ENCODE peak calls at places on chromosome 9, in five cellular contexts. One of them, this sample, is unnamed.

GRCh38 chr9:134534661-134535080 is 106.9 kb upstream of the COL5A1 start:
- DNase-seq in brain microvascular endothelial cell: no peak
- DNase-seq in left ventricle myocardium inferior: peak
- DNase-seq in HCT116: no peak
- DNase-seq in IMR-90: peak
- DNase-seq in this sample: peak

GRCh38 chr9:132044176-132044880 is 35.3 kb downstream of the MED27 start:
- DNase-seq in IMR-90: peak
- DNase-seq in left ventricle myocardium inferior: no peak
- DNase-seq in brain microvascular endothelial cell: no peak
- DNase-seq in HCT116: no peak
- DNase-seq in this sample: no peak

GRCh38 chr9:84697494-84698114 is 28.1 kb downstream of the NTRK2 start:
- DNase-seq in HCT116: peak
- DNase-seq in left ventricle myocardium inferior: peak
- DNase-seq in brain microvascular endothelial cell: peak
- DNase-seq in IMR-90: peak
- DNase-seq in this sample: peak

GRCh38 chr9:6024035-6024554 is 8.7 kb upstream of the RANBP6 start:
- DNase-seq in HCT116: peak
- DNase-seq in left ventricle myocardium inferior: no peak
- DNase-seq in IMR-90: no peak
- DNase-seq in brain microvascular endothelial cell: no peak
- DNase-seq in this sample: no peak

GRCh38 chr9:131273146-131273545 is 3.2 kb downstream of the FAM78A start:
- DNase-seq in IMR-90: no peak
- DNase-seq in HCT116: no peak
- DNase-seq in brain microvascular endothelial cell: no peak
- DNase-seq in left ventricle myocardium inferior: peak
- DNase-seq in this sample: no peak

GRCh38 chr9:123434619-123435240 is 78.7 kb downstream of the CRB2 start:
- DNase-seq in HCT116: no peak
- DNase-seq in left ventricle myocardium inferior: no peak
- DNase-seq in IMR-90: no peak
- DNase-seq in brain microvascular endothelial cell: peak
- DNase-seq in this sample: no peak

GRCh38 chr9:100100268-100100667 is 1.2 kb downstream of the INVS start:
- DNase-seq in IMR-90: no peak
- DNase-seq in HCT116: no peak
- DNase-seq in left ventricle myocardium inferior: no peak
- DNase-seq in brain microvascular endothelial cell: no peak
- DNase-seq in this sample: no peak

GRCh38 chr9:137397675-137398423 is 25.1 kb downstream of the EXD3 start:
- DNase-seq in IMR-90: no peak
- DNase-seq in HCT116: no peak
- DNase-seq in left ventricle myocardium inferior: no peak
- DNase-seq in brain microvascular endothelial cell: no peak
- DNase-seq in this sample: no peak

GRCh38 chr9:108668191-108668940 is 187.4 kb downstream of the ACTL7B start:
- DNase-seq in left ventricle myocardium inferior: no peak
- DNase-seq in brain microvascular endothelial cell: no peak
- DNase-seq in HCT116: no peak
- DNase-seq in IMR-90: no peak
- DNase-seq in this sample: no peak

GRCh38 chr9:108551030-108551964 is 304.5 kb downstream of the ACTL7B start:
- DNase-seq in left ventricle myocardium inferior: no peak
- DNase-seq in IMR-90: peak
- DNase-seq in brain microvascular endothelial cell: peak
- DNase-seq in HCT116: peak
- DNase-seq in this sample: no peak

GRCh38 chr9:10015755-10016154 is 597.0 kb downstream of the PTPRD start:
- DNase-seq in left ventricle myocardium inferior: no peak
- DNase-seq in IMR-90: no peak
- DNase-seq in brain microvascular endothelial cell: no peak
- DNase-seq in HCT116: no peak
- DNase-seq in this sample: no peak

GRCh38 chr9:109922617-109923260 is 142.7 kb downstream of the PALM2AKAP2 start:
- DNase-seq in left ventricle myocardium inferior: no peak
- DNase-seq in brain microvascular endothelial cell: no peak
- DNase-seq in IMR-90: no peak
- DNase-seq in HCT116: no peak
- DNase-seq in this sample: no peak
- TF ChIP-seq CTCF in left ventricle myocardium inferior: no peak
- TF ChIP-seq CTCF in brain microvascular endothelial cell: no peak
- TF ChIP-seq CTCF in IMR-90: no peak
- TF ChIP-seq CTCF in HCT116: no peak
- TF ChIP-seq CTCF in this sample: no peak

GRCh38 chr9:4117835-4118610 is 181.8 kb downstream of the GLIS3 start:
- DNase-seq in IMR-90: no peak
- DNase-seq in HCT116: no peak
- DNase-seq in brain microvascular endothelial cell: no peak
- DNase-seq in left ventricle myocardium inferior: no peak
- DNase-seq in this sample: peak

GRCh38 chr9:4116708-4117460 is 183.0 kb downstream of the GLIS3 start:
- DNase-seq in left ventricle myocardium inferior: no peak
- DNase-seq in brain microvascular endothelial cell: no peak
- DNase-seq in HCT116: no peak
- DNase-seq in IMR-90: no peak
- DNase-seq in this sample: no peak

GRCh38 chr9:4113711-4114110 is 186.2 kb downstream of the GLIS3 start:
- DNase-seq in left ventricle myocardium inferior: no peak
- DNase-seq in brain microvascular endothelial cell: no peak
- DNase-seq in IMR-90: no peak
- DNase-seq in HCT116: no peak
- DNase-seq in this sample: no peak

GRCh38 chr9:4114569-4115505 is 185.0 kb downstream of the GLIS3 start:
- DNase-seq in left ventricle myocardium inferior: no peak
- DNase-seq in IMR-90: peak
- DNase-seq in HCT116: no peak
- DNase-seq in brain microvascular endothelial cell: peak
- DNase-seq in this sample: no peak

GRCh38 chr9:4116091-4116581 is 183.7 kb downstream of the GLIS3 start:
- DNase-seq in IMR-90: peak
- DNase-seq in left ventricle myocardium inferior: no peak
- DNase-seq in HCT116: no peak
- DNase-seq in brain microvascular endothelial cell: no peak
- DNase-seq in this sample: no peak
- H3K4me3 ChIP-seq in IMR-90: no peak
- H3K4me3 ChIP-seq in left ventricle myocardium inferior: no peak
- H3K4me3 ChIP-seq in HCT116: no peak
- H3K4me3 ChIP-seq in brain microvascular endothelial cell: no peak
- H3K4me3 ChIP-seq in this sample: no peak

GRCh38 chr9:1058826-1059225 is 8.7 kb downstream of the DMRT2 start:
- DNase-seq in brain microvascular endothelial cell: no peak
- DNase-seq in HCT116: no peak
- DNase-seq in left ventricle myocardium inferior: no peak
- DNase-seq in IMR-90: no peak
- DNase-seq in this sample: no peak
- TF ChIP-seq CTCF in brain microvascular endothelial cell: no peak
- TF ChIP-seq CTCF in HCT116: no peak
- TF ChIP-seq CTCF in left ventricle myocardium inferior: no peak
- TF ChIP-seq CTCF in IMR-90: no peak
- TF ChIP-seq CTCF in this sample: no peak

GRCh38 chr9:21609506-21609905 is 127.4 kb upstream of the IFNE start:
- DNase-seq in brain microvascular endothelial cell: no peak
- DNase-seq in left ventricle myocardium inferior: no peak
- DNase-seq in HCT116: no peak
- DNase-seq in IMR-90: no peak
- DNase-seq in this sample: no peak

GRCh38 chr9:21615446-21615845 is 133.3 kb upstream of the IFNE start:
- DNase-seq in IMR-90: peak
- DNase-seq in left ventricle myocardium inferior: no peak
- DNase-seq in HCT116: no peak
- DNase-seq in brain microvascular endothelial cell: no peak
- DNase-seq in this sample: no peak

GRCh38 chr9:21611896-21612295 is 129.8 kb upstream of the IFNE start:
- DNase-seq in HCT116: peak
- DNase-seq in brain microvascular endothelial cell: no peak
- DNase-seq in IMR-90: no peak
- DNase-seq in left ventricle myocardium inferior: no peak
- DNase-seq in this sample: no peak

GRCh38 chr9:21616082-21616778 is 134.1 kb upstream of the IFNE start:
- DNase-seq in HCT116: peak
- DNase-seq in left ventricle myocardium inferior: no peak
- DNase-seq in IMR-90: peak
- DNase-seq in brain microvascular endothelial cell: peak
- DNase-seq in this sample: no peak

DNA sequence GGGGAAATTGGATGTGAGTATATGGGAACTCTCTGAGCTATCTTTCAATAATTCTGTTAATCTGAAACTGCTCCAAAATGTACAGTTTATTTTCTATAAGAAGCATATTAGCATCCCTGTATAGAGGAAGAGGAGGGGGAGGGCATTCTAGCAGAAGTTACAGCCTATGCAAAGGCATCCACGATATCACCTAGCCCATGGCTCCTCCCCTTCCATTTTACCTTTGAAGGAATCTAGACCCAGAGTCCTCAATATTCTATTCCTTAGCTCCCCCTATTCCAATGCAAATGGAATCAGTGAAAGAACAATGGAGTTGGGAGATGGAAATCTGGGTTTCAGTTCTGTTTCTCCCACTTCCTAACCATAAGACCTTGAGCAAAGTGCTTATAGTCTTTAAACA is 132.9 kb upstream of the IFNE start:
- DNase-seq in left ventricle myocardium inferior: no peak
- DNase-seq in IMR-90: no peak
- DNase-seq in brain microvascular endothelial cell: no peak
- DNase-seq in HCT116: no peak
- DNase-seq in this sample: no peak
- H3K4me3 ChIP-seq in left ventricle myocardium inferior: no peak
- H3K4me3 ChIP-seq in IMR-90: no peak
- H3K4me3 ChIP-seq in brain microvascular endothelial cell: no peak
- H3K4me3 ChIP-seq in HCT116: no peak
- H3K4me3 ChIP-seq in this sample: no peak

GRCh38 chr9:104351726-104352125 is 152.3 kb upstream of the OR13F1 start:
- DNase-seq in IMR-90: no peak
- DNase-seq in brain microvascular endothelial cell: no peak
- DNase-seq in left ventricle myocardium inferior: no peak
- DNase-seq in HCT116: no peak
- DNase-seq in this sample: no peak
- TF ChIP-seq CTCF in IMR-90: no peak
- TF ChIP-seq CTCF in brain microvascular endothelial cell: no peak
- TF ChIP-seq CTCF in left ventricle myocardium inferior: no peak
- TF ChIP-seq CTCF in HCT116: no peak
- TF ChIP-seq CTCF in this sample: no peak

This sample was measured in LNCaP clone FGC.